ENCODE peak calls at places on chromosomes 5 and 9, in five cellular contexts. C, X, Z, A and N are unnamed samples.

GRCh38 chr5:55437859-55438206 is 96.9 kb downstream of the PLPP1 start:
- DNase-seq in A (no peak), C (no peak), X (no peak), Z (no peak), N (no peak)

GRCh38 chr9:34382879-34383278 is 6.2 kb upstream of the MYORG start:
- DNase-seq in X (no peak), A (no peak), Z (no peak), C (no peak), N (no peak)

GRCh38 chr9:14437336-14438231 is 123.6 kb upstream of the NFIB start:
- DNase-seq in Z (no peak), A (no peak), X (no peak), C (no peak), N (peak; percentile 5)

GRCh38 chr5:105088961-105089360 is 1526.4 kb upstream of the NUDT12 start:
- DNase-seq in A (no peak), X (no peak), C (no peak), Z (no peak), N (no peak)

GRCh38 chr9:87603854-87604490 is 106.3 kb downstream of the DAPK1 start:
- DNase-seq in X (no peak), C (no peak), Z (no peak), A (no peak), N (no peak)

GRCh38 chr9:79953908-79954307 is 382.1 kb downstream of the TLE4 start:
- DNase-seq in X (no peak), C (no peak), A (no peak), Z (no peak), N (no peak)

GRCh38 chr9:27194401-27195091 is 85.5 kb downstream of the TEK start:
- DNase-seq in C (no peak), Z (no peak), A (peak; percentile 89), X (no peak), N (peak; percentile 6)

GRCh38 chr9:15513335-15513734 is 2.6 kb upstream of the PSIP1 start:
- DNase-seq in C (no peak), A (no peak), Z (no peak), X (no peak), N (no peak)